ENCODE peak calls at places on chromosomes 16 and 17, in six cellular contexts. N, W, S, R, Z and M are unnamed samples.

GRCh38 chr17:57455063-57455914 is 199.0 kb downstream of the MSI2 start:
- DNase-seq in Z (peak), N (no peak), W (no peak), S (no peak), R (no peak), M (no peak)

GRCh38 chr16:12551530-12551929 is 252.2 kb downstream of the CPPED1 start:
- DNase-seq in N (no peak), S (no peak), W (no peak), Z (no peak), R (no peak), M (no peak)

GRCh38 chr17:29622337-29623282 is at the start of gene CORO6:
- DNase-seq in N (peak), R (no peak), S (no peak), W (no peak), Z (no peak), M (peak)

GRCh38 chr17:72359811-72360210 is 239.0 kb downstream of the SOX9 start:
- DNase-seq in N (no peak), W (no peak), S (no peak), R (no peak), Z (no peak), M (no peak)

GRCh38 chr17:50272711-50273653 is 1.3 kb upstream of the TMEM92 start:
- DNase-seq in R (no peak), N (peak), W (no peak), S (no peak), Z (no peak), M (peak)

GRCh38 chr16:31071861-31072260 is 2.2 kb downstream of the ZNF668 start:
- DNase-seq in W (no peak), S (no peak), N (no peak), Z (no peak), R (no peak), M (no peak)

GRCh38 chr17:74042744-74043486 is 160.6 kb upstream of the RPL38 start:
- DNase-seq in R (no peak), S (peak), W (peak), Z (no peak), N (no peak), M (peak)

GRCh38 chr17:9670596-9670995 is 25.3 kb downstream of the USP43 start:
- DNase-seq in W (no peak), R (no peak), N (no peak), S (no peak), Z (no peak), M (no peak)

GRCh38 chr16:73483076-73483791 is 435.3 kb upstream of the ZFHX3 start:
- DNase-seq in R (peak), S (no peak), N (peak), W (no peak), Z (no peak), M (no peak)

GRCh38 chr17:43723697-43724359 is 34.8 kb downstream of the SOST start:
- DNase-seq in Z (no peak), N (no peak), W (peak), S (peak), R (no peak), M (peak)

GRCh38 chr16:15786501-15786900 is 70.3 kb downstream of the MYH11 start:
- DNase-seq in W (no peak), S (no peak), Z (no peak), R (no peak), N (no peak), M (no peak)

GRCh38 chr17:16470302-16470701 is 21.7 kb downstream of the LRRC75A start:
- DNase-seq in Z (no peak), N (no peak), S (no peak), W (no peak), R (no peak), M (no peak)

GRCh38 chr17:43562679-43563146 is 16.6 kb upstream of the ETV4 start:
- DNase-seq in N (no peak), W (no peak), S (peak), Z (no peak), R (no peak), M (no peak)

GRCh38 chr17:15440347-15440746 is 27.1 kb downstream of the CDRT4 start:
- DNase-seq in R (no peak), Z (no peak), N (no peak), S (no peak), W (no peak), M (no peak)

GRCh38 chr17:33520404-33521032 is 227.4 kb upstream of the ASIC2 start:
- DNase-seq in R (peak), S (peak), Z (no peak), W (no peak), N (peak), M (peak)

GRCh38 chr17:42182927-42183734 is 2.1 kb downstream of the HCRT start:
- DNase-seq in N (no peak), R (no peak), W (no peak), S (peak), Z (no peak), M (no peak)

GRCh38 chr16:55876854-55877253 is 1.7 kb upstream of the CES5A start:
- DNase-seq in N (no peak), Z (no peak), W (no peak), S (no peak), R (no peak), M (no peak)

GRCh38 chr16:2473999-2474876 is 689 bp upstream of the TBC1D24 start:
- DNase-seq in Z (no peak), S (no peak), W (no peak), N (peak), R (no peak), M (peak)

GRCh38 chr17:73283841-73284282 is 22.2 kb upstream of the CPSF4L start:
- DNase-seq in Z (no peak), R (peak), N (peak), W (no peak), S (no peak), M (no peak)

GRCh38 chr17:62179525-62180161 is 114.6 kb upstream of the MED13 start:
- DNase-seq in R (no peak), N (no peak), Z (no peak), W (peak), S (peak), M (no peak)

GRCh38 chr17:78899361-78900260 is 3.4 kb downstream of the CEP295NL start:
- DNase-seq in R (no peak), Z (no peak), N (peak), S (no peak), W (no peak), M (no peak)

GRCh38 chr17:77420804-77421634 is 280.2 kb downstream of the SEC14L1 start:
- DNase-seq in Z (no peak), N (peak), R (no peak), W (no peak), S (no peak), M (peak)

GRCh38 chr16:2715519-2715918 is 4.5 kb downstream of the PRSS27 start:
- DNase-seq in S (no peak), Z (no peak), R (no peak), W (no peak), N (peak), M (no peak)

GRCh38 chr16:49620158-49620867 is 235.6 kb downstream of the ZNF423 start:
- DNase-seq in R (no peak), Z (no peak), W (peak), S (peak), N (no peak), M (no peak)

GRCh38 chr16:23072769-23073549 is 76.3 kb downstream of the USP31 start:
- DNase-seq in R (no peak), W (no peak), N (no peak), S (no peak), Z (no peak), M (no peak)

GRCh38 chr16:2005646-2006045 is 4.0 kb downstream of the ZNF598 start:
- DNase-seq in S (no peak), Z (no peak), R (no peak), W (no peak), N (peak), M (no peak)

GRCh38 chr16:72111653-72112451 is 18.2 kb downstream of the DHX38 start:
- DNase-seq in W (no peak), N (no peak), R (no peak), S (no peak), Z (no peak), M (no peak)

GRCh38 chr16:65195998-65196397 is 74.1 kb upstream of the CDH11 start:
- DNase-seq in Z (no peak), S (no peak), W (no peak), N (no peak), R (no peak), M (no peak)

GRCh38 chr17:3972931-3973330 is 8.7 kb upstream of the ATP2A3 start:
- DNase-seq in R (no peak), W (no peak), S (no peak), Z (no peak), N (no peak), M (no peak)

GRCh38 chr16:4290236-4290830 is 17.5 kb upstream of the TFAP4 start:
- DNase-seq in W (peak), Z (no peak), S (peak), R (no peak), N (no peak), M (no peak)
- TF ChIP-seq SP1 in W (peak), Z (no peak), S (no peak), R (no peak), N (no peak), M (no peak)

GRCh38 chr17:81403040-81403467 is 7.8 kb downstream of the BAHCC1 start:
- DNase-seq in W (no peak), Z (no peak), S (no peak), N (peak), R (no peak), M (no peak)

GRCh38 chr17:81406117-81406953 is 11.1 kb downstream of the BAHCC1 start:
- DNase-seq in Z (no peak), N (no peak), S (no peak), W (no peak), R (no peak), M (peak)

GRCh38 chr17:81404557-81405165 is 9.4 kb downstream of the BAHCC1 start:
- DNase-seq in W (no peak), Z (no peak), R (no peak), N (no peak), S (no peak), M (no peak)

GRCh38 chr17:81403671-81404534 is 8.6 kb downstream of the BAHCC1 start:
- DNase-seq in W (no peak), N (no peak), Z (no peak), R (no peak), S (no peak), M (no peak)

DNA sequence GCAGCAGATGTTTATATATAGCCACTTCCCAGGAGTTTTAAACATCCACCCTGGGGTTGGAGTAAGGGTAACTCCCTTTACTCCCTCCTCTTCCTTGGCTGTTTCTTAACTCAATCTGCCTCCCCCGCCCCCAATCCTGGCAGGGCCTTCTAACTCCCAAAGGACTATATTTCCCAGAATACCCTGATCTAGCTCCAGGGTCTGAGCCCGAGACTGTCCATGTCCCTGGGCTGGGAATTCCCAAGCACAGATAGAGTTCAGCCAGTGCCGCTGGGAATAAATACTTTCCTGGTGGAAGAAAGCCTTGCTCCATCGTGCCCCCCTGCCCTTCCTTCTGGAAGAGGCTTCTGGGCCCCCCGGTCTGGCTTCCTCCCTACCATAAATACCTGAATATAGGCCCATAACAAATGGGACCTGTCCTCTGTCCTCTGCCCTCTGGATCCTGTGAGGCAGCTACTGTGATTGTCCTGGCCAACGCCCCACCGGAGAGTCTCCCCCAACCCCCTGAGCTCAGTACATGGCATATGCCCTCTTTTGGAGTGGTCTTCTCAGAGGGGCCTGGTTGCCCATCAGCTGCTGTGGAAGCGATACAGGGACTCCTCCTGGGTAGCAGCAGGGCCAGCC is 10.2 kb downstream of the BAHCC1 start:
- DNase-seq in W (no peak), N (no peak), S (no peak), R (no peak), Z (no peak), M (no peak)
- TF ChIP-seq SP1 in W (no peak), N (no peak), S (no peak), R (no peak), Z (no peak), M (no peak)

GRCh38 chr17:6654816-6655731 is 3.5 kb downstream of the C17orf100 start:
- DNase-seq in R (no peak), S (no peak), W (no peak), N (peak), Z (no peak), M (no peak)
- TF ChIP-seq SP1 in R (no peak), S (no peak), W (no peak), N (no peak), Z (no peak), M (no peak)

GRCh38 chr17:17741346-17742023 is 60.2 kb downstream of the RAI1 start:
- DNase-seq in R (no peak), S (no peak), W (no peak), Z (no peak), N (peak), M (no peak)

GRCh38 chr17:17737938-17738894 is 57.0 kb downstream of the RAI1 start:
- DNase-seq in S (no peak), W (no peak), Z (no peak), N (peak), R (no peak), M (no peak)

GRCh38 chr17:17738901-17739300 is 57.6 kb downstream of the RAI1 start:
- DNase-seq in W (no peak), R (no peak), N (no peak), S (no peak), Z (no peak), M (no peak)

GRCh38 chr17:17740627-17741237 is 59.5 kb downstream of the RAI1 start:
- DNase-seq in W (no peak), R (no peak), S (no peak), N (peak), Z (no peak), M (no peak)

DNA sequence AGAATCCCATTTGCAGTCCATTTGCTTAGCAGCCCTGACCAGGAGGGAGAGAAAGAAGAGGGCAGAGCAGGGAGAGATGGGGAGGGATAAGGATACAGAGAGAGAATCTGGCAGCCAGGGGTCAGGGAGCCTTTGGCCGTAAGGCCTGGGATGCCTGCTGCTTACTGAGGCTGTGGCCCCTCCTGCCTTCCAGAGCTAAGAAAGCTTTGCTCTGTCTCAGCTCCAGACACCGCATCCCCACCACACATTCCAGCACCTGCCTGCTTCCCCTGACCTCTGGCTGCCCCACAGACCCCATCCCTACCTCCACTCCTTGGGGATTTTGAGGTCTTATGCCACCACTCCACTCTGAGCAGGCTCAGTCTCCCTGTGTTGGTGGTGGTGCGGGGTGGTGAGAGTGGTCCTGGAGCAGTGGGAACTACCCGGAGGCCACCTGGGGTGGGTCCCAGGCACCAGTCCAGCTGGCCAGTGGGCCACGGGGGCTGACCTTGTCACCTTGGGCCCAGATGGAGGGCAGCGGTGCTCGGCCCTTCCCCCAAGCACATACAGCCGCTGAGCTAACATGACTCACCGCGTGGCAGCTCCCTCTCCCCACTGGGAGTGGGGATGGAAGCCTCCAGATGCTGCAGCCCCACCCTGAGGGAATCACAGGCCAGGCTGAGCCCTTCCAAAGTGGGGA is 58.3 kb downstream of the RAI1 start:
- DNase-seq in S (no peak), R (no peak), N (no peak), W (no peak), Z (no peak), M (no peak)
- TF ChIP-seq SP1 in S (no peak), R (no peak), N (no peak), W (no peak), Z (no peak), M (no peak)

GRCh38 chr17:75524971-75525805 is at the start of gene LLGL2:
- DNase-seq in R (no peak), Z (no peak), N (peak), W (peak), S (peak), M (peak)
- TF ChIP-seq SP1 in R (peak), Z (no peak), N (no peak), W (peak), S (no peak), M (no peak)

GRCh38 chr16:48318630-48319029 is 66.6 kb downstream of the SIAH1 start:
- DNase-seq in W (no peak), N (peak), Z (peak), R (peak), S (no peak), M (no peak)

GRCh38 chr16:48321307-48322036 is 63.7 kb downstream of the SIAH1 start:
- DNase-seq in S (no peak), W (no peak), N (no peak), Z (no peak), R (no peak), M (no peak)

DNA sequence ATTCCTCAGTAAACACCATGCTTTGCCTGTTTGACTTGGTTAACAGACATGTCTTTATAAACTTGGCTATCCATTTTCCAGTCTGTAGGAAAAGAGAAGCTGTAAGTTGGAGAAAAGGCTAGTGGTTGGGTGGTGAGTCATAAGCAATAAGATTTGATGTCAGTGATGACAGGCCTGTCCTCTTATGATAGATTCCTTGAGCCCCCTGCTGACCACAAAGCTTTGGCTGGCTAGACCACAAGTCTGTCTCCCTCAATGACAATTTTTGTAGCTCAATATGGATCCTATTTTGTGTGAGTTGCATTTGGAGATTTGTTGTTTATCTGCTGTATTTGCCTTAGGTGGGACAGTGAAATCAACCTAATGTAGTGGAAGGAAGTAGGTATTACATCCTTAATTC is 67.6 kb downstream of the SIAH1 start:
- DNase-seq in W (peak), S (no peak), N (no peak), Z (no peak), R (no peak), M (no peak)
- TF ChIP-seq SP1 in W (no peak), S (no peak), N (no peak), Z (no peak), R (no peak), M (no peak)